ENCODE peak calls at places on chromosomes 1 and 21, in seven cellular contexts. Y, Q, B, F, N, O and C are unnamed samples.

GRCh38 chr1:156281281-156282142 is 1.1 kb downstream of the SMG5 start:
- DNase-seq in F (no peak), N (peak; percentile 21), Q (no peak), B (no peak), O (no peak), Y (peak; percentile 55), C (no peak)

GRCh38 chr1:39173995-39174380 is 30.5 kb upstream of the MACF1 start:
- DNase-seq in Y (no peak), F (no peak), O (no peak), N (no peak), Q (no peak), B (no peak), C (no peak)

GRCh38 chr1:66761273-66761672 is 9.0 kb downstream of the DYNLT5 start:
- DNase-seq in B (no peak), O (no peak), Q (no peak), Y (peak; percentile 23), N (no peak), F (no peak), C (no peak)

GRCh38 chr1:170929835-170930554 is 5.3 kb upstream of the MROH9 start:
- DNase-seq in O (peak; percentile 50), Q (no peak), B (peak; percentile 45), Y (peak; percentile 66), N (no peak), F (no peak), C (no peak)

GRCh38 chr1:184705271-184705670 is 49.4 kb downstream of the EDEM3 start:
- DNase-seq in Q (no peak), Y (no peak), B (no peak), N (no peak), O (no peak), F (no peak), C (no peak)

GRCh38 chr1:6574818-6575217 is 5.0 kb upstream of the ZBTB48 start:
- DNase-seq in O (no peak), F (no peak), Y (no peak), B (no peak), Q (no peak), N (no peak), C (no peak)

GRCh38 chr1:184014271-184014670 is 23.3 kb downstream of the COLGALT2 start:
- DNase-seq in B (no peak), O (no peak), F (no peak), Y (no peak), N (no peak), Q (no peak), C (no peak)

GRCh38 chr1:93960641-93961147 is 51.5 kb upstream of the GCLM start:
- DNase-seq in B (no peak), Q (no peak), Y (peak; percentile 12), F (no peak), O (no peak), N (no peak), C (no peak)

GRCh38 chr1:202812176-202813026 is 1.6 kb downstream of the PCAT6 start:
- DNase-seq in Y (no peak), F (no peak), B (no peak), Q (no peak), N (no peak), O (peak; percentile 25), C (no peak)

GRCh38 chr1:169044296-169044695 is 62.2 kb upstream of the ATP1B1 start:
- DNase-seq in N (peak; percentile 14), Q (peak; percentile 14), Y (no peak), O (no peak), B (no peak), F (peak; percentile 10), C (no peak)

GRCh38 chr1:154682252-154682651 is 74.3 kb upstream of the ADAR start:
- DNase-seq in B (no peak), O (no peak), Q (no peak), F (no peak), N (no peak), Y (no peak), C (no peak)

GRCh38 chr1:24745711-24746582 is 700 bp downstream of the CLIC4 start:
- DNase-seq in Y (peak; percentile 66), O (peak; percentile 57), B (peak; percentile 24), Q (no peak), N (no peak), F (no peak), C (no peak)

GRCh38 chr1:60615661-60616060 is 466.7 kb upstream of the NFIA start:
- DNase-seq in Q (no peak), Y (no peak), N (no peak), O (no peak), F (no peak), B (no peak), C (no peak)

GRCh38 chr1:206904423-206905142 is 7.3 kb downstream of the IL24 start:
- DNase-seq in F (no peak), O (no peak), Q (no peak), B (no peak), N (no peak), Y (no peak), C (no peak)

GRCh38 chr1:17831619-17832018 is 76.5 kb downstream of the ACTL8 start:
- DNase-seq in F (no peak), O (peak; percentile 7), Q (no peak), N (no peak), B (no peak), Y (peak; percentile 59), C (no peak)

GRCh38 chr21:32147041-32147440 is 131.8 kb downstream of the MIS18A start:
- DNase-seq in B (no peak), N (no peak), F (no peak), O (no peak), Y (no peak), Q (no peak), C (no peak)

GRCh38 chr21:44326716-44327602 is 12.2 kb downstream of the CFAP410 start:
- DNase-seq in O (no peak), B (no peak), N (no peak), F (no peak), Y (no peak), Q (no peak), C (no peak)

GRCh38 chr1:119587328-119587727 is 60.7 kb downstream of the ZNF697 start:
- DNase-seq in Q (no peak), N (no peak), O (no peak), F (no peak), Y (no peak), B (peak; percentile 39), C (no peak)

GRCh38 chr1:43052322-43052721 is 93.7 kb upstream of the SLC2A1 start:
- DNase-seq in N (no peak), B (no peak), Y (no peak), F (no peak), Q (no peak), O (no peak), C (no peak)

GRCh38 chr1:40241372-40241771 is 6.4 kb upstream of the TMCO2 start:
- DNase-seq in O (no peak), F (no peak), Q (no peak), B (no peak), N (no peak), Y (no peak), C (no peak)

GRCh38 chr1:156914440-156914856 is 6.0 kb upstream of the LRRC71 start:
- DNase-seq in F (no peak), N (no peak), Y (peak; percentile 57), Q (no peak), B (no peak), O (no peak), C (no peak)

GRCh38 chr1:232319106-232319505 is 310.8 kb downstream of the SIPA1L2 start:
- DNase-seq in B (no peak), O (no peak), Y (no peak), Q (no peak), N (no peak), F (no peak), C (no peak)

GRCh38 chr1:86922445-86922844 is 8.0 kb downstream of the HS2ST1 start:
- DNase-seq in N (no peak), Y (no peak), O (no peak), B (no peak), Q (no peak), F (no peak), C (no peak)

GRCh38 chr1:228911225-228911624 is 175.9 kb downstream of the RHOU start:
- DNase-seq in Y (no peak), N (no peak), B (no peak), O (no peak), F (no peak), Q (no peak), C (no peak)

GRCh38 chr1:14390816-14391215 is 207.7 kb upstream of the KAZN start:
- DNase-seq in Y (no peak), O (no peak), Q (no peak), N (no peak), F (no peak), B (no peak), C (peak; percentile 18)

GRCh38 chr1:190478193-190479007 is 736 bp upstream of the BRINP3 start:
- DNase-seq in B (peak; percentile 33), Q (no peak), F (no peak), Y (peak; percentile 37), N (no peak), O (peak; percentile 24), C (peak; percentile 25)

GRCh38 chr21:33140288-33140687 is 70.3 kb downstream of the OLIG1 start:
- DNase-seq in O (no peak), Y (no peak), Q (no peak), F (no peak), B (no peak), N (no peak), C (no peak)

GRCh38 chr1:119712342-119713038 is 756 bp downstream of the PHGDH start:
- DNase-seq in B (peak; percentile 68), N (no peak), F (peak; percentile 4), O (peak; percentile 72), Y (peak; percentile 95), Q (no peak), C (peak; percentile 58)